ENCODE peak calls at places on chromosomes 4 and X, in four cellular contexts. Y, T, D and W are unnamed samples.

GRCh38 chrX:56746996-56747395 is 18.0 kb downstream of the NBDY start:
- DNase-seq in Y (no peak), T (no peak), D (no peak), W (no peak)

GRCh38 chrX:13721819-13722527 is 12.4 kb downstream of the TRAPPC2 start:
- DNase-seq in Y (no peak), T (no peak), D (no peak), W (no peak)

GRCh38 chr4:52869196-52869595 is 7.1 kb downstream of the RASL11B start:
- DNase-seq in Y (no peak), T (no peak), D (peak), W (no peak)

GRCh38 chr4:1559896-1560650 is 124.0 kb downstream of the FAM53A start:
- DNase-seq in Y (no peak), T (no peak), D (no peak), W (no peak)

GRCh38 chr4:85829276-85830051 is 354.5 kb downstream of the ARHGAP24 start:
- DNase-seq in Y (no peak), T (no peak), D (no peak), W (no peak)

GRCh38 chr4:149690726-149691125 is 124.9 kb downstream of the IQCM start:
- DNase-seq in Y (no peak), T (no peak), D (no peak), W (no peak)

GRCh38 chrX:118423558-118423957 is 72.1 kb upstream of the DOCK11 start:
- DNase-seq in Y (no peak), T (no peak), D (no peak), W (no peak)

GRCh38 chr4:54318904-54319303 is 89.8 kb downstream of the PDGFRA start:
- DNase-seq in Y (no peak), T (no peak), D (no peak), W (peak)

GRCh38 chr4:122728781-122729330 is 3.6 kb upstream of the BBS12 start:
- DNase-seq in Y (no peak), T (no peak), D (no peak), W (no peak)

GRCh38 chr4:71907782-71908181 is 123.9 kb upstream of the GC start:
- DNase-seq in Y (no peak), T (no peak), D (no peak), W (no peak)

GRCh38 chr4:177227636-177228035 is 82.0 kb upstream of the NEIL3 start:
- DNase-seq in Y (no peak), T (peak), D (no peak), W (no peak)

GRCh38 chr4:177225605-177226004 is 84.1 kb upstream of the NEIL3 start:
- DNase-seq in Y (no peak), T (no peak), D (no peak), W (no peak)

GRCh38 chr4:177229331-177229730 is 80.3 kb upstream of the NEIL3 start:
- DNase-seq in Y (no peak), T (no peak), D (no peak), W (no peak)

GRCh38 chr4:177222776-177223175 is 86.9 kb upstream of the NEIL3 start:
- DNase-seq in Y (no peak), T (no peak), D (no peak), W (no peak)

GRCh38 chr4:177228599-177228998 is 81.1 kb upstream of the NEIL3 start:
- DNase-seq in Y (no peak), T (no peak), D (no peak), W (no peak)
- H3K27ac ChIP-seq in Y (no peak), T (no peak), D (no peak), W (no peak)

GRCh38 chrX:18677140-18677834 is 5.4 kb upstream of the RS1 start:
- DNase-seq in Y (no peak), T (no peak), D (no peak), W (no peak)
- H3K27ac ChIP-seq in Y (no peak), T (no peak), D (no peak), W (no peak)

DNA sequence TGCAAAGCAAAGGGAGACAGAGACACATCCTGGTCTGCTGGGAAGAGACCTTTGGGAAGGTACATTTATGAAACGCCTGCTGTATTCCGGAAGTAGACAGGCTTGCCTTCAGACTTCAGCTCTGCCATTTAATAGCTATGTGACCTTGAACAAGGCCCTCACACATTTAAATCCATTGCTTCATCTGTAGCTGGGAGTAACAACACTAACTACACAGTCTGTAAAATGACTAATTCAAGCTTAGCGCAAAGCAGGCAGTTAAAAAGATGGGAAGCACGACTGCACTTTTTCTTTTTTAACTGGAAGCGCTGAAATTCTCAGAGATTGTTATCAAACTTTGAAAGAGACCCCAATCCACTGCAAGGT is 121.0 kb downstream of the AFAP1 start:
- DNase-seq in Y (no peak), T (no peak), D (no peak), W (no peak)
- H3K27ac ChIP-seq in Y (no peak), T (peak), D (no peak), W (peak)

GRCh38 chr4:11720292-11720691 is 291.6 kb upstream of the HS3ST1 start:
- DNase-seq in Y (no peak), T (no peak), D (no peak), W (peak)
- H3K27ac ChIP-seq in Y (no peak), T (no peak), D (no peak), W (no peak)

GRCh38 chrX:103710609-103711008 is at the start of gene TMEM31:
- DNase-seq in Y (no peak), T (no peak), D (no peak), W (no peak)
- H3K27ac ChIP-seq in Y (no peak), T (no peak), D (peak), W (no peak)

DNA sequence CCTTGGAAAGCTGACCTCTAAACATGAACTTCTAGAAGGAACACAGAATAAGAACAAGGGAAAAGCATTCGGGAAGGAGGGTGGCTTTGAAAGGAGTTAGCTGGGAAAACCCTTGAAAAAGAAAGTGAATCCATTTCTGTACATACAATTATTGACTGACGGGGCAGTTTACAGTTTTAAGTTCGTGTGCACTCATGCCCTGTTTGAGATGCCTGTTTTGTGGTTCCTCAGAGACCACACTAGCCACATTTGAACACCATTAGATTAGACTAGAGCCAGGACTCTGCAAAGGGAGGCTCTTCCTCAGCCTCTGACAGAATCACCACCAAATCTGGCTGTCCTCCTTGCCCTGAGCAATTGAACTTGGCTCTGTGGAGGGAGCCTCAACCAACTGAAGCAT is 158.3 kb downstream of the PALLD start:
- DNase-seq in Y (no peak), T (no peak), D (no peak), W (no peak)
- H3K27ac ChIP-seq in Y (peak), T (no peak), D (no peak), W (no peak)